ENCODE peak calls at places on chromosomes 5 and 9, in six cellular contexts. P is ureter; H is GM06990; B is activated naive CD4-positive, alpha-beta T cell; J is T-cell; U is WTC11. I is an unnamed sample.

GRCh38 chr9:109319631-109320233 is 1.1 kb downstream of the EPB41L4B start:
- DNase-seq in P (no peak), H (peak), B (no peak), J (no peak), U (no peak), I (no peak)

GRCh38 chr5:149188383-149188782 is 47.1 kb downstream of the ABLIM3 start:
- DNase-seq in P (no peak), H (no peak), B (no peak), J (no peak), U (no peak), I (no peak)

GRCh38 chr5:10982616-10983015 is 221.6 kb upstream of the DAP start:
- DNase-seq in P (no peak), H (no peak), B (no peak), J (no peak), U (no peak), I (no peak)

GRCh38 chr5:27241564-27242257 is 203.3 kb upstream of the CDH9 start:
- DNase-seq in P (no peak), H (no peak), B (no peak), J (no peak), U (no peak), I (no peak)

GRCh38 chr5:73437126-73438047 is 11.2 kb downstream of the FOXD1 start:
- DNase-seq in P (no peak), H (no peak), B (no peak), J (no peak), U (peak), I (no peak)

GRCh38 chr9:80213613-80214012 is 641.8 kb downstream of the TLE4 start:
- DNase-seq in P (no peak), H (no peak), B (no peak), J (no peak), U (no peak), I (no peak)

GRCh38 chr9:137960496-137960895 is 82.9 kb downstream of the CACNA1B start:
- DNase-seq in P (no peak), H (no peak), B (no peak), J (no peak), U (peak), I (no peak)

GRCh38 chr9:135284386-135285134 is 195.0 kb upstream of the PPP1R26 start:
- DNase-seq in P (no peak), H (no peak), B (no peak), J (no peak), U (no peak), I (no peak)

GRCh38 chr9:105157178-105157583 is 87.3 kb upstream of the SLC44A1 start:
- DNase-seq in P (peak), H (peak), B (no peak), J (no peak), U (peak), I (no peak)

GRCh38 chr5:140710899-140711552 is 10.8 kb downstream of the ZMAT2 start:
- DNase-seq in P (peak), H (peak), B (peak), J (peak), U (peak), I (peak)

GRCh38 chr9:135714242-135715055 is 12.5 kb downstream of the KCNT1 start:
- DNase-seq in P (no peak), H (no peak), B (no peak), J (no peak), U (peak), I (no peak)